ENCODE peak calls at places on chromosomes 2 and 18, in four cellular contexts. One of them, this sample, is unnamed.

GRCh38 chr2:45575881-45576280 is 35.2 kb downstream of the SRBD1 start:
- DNase-seq in WTC11: no peak
- DNase-seq in GM12878: no peak
- DNase-seq in K562: no peak
- DNase-seq in this sample: no peak

GRCh38 chr2:166419616-166419934 is 43.8 kb upstream of the SCN9A start:
- DNase-seq in WTC11: no peak
- DNase-seq in GM12878: no peak
- DNase-seq in K562: peak
- DNase-seq in this sample: peak

GRCh38 chr2:40435426-40436092 is 16.3 kb downstream of the SLC8A1 start:
- DNase-seq in WTC11: no peak
- DNase-seq in GM12878: no peak
- DNase-seq in K562: no peak
- DNase-seq in this sample: no peak

GRCh38 chr2:64462940-64463339 is 9.0 kb downstream of the LGALSL start:
- DNase-seq in WTC11: no peak
- DNase-seq in GM12878: no peak
- DNase-seq in K562: no peak
- DNase-seq in this sample: no peak

GRCh38 chr2:160362521-160362920 is 131.1 kb downstream of the RBMS1 start:
- DNase-seq in WTC11: no peak
- DNase-seq in GM12878: no peak
- DNase-seq in K562: no peak
- DNase-seq in this sample: no peak

GRCh38 chr2:45570671-45571334 is 40.3 kb downstream of the SRBD1 start:
- DNase-seq in WTC11: no peak
- DNase-seq in GM12878: no peak
- DNase-seq in K562: no peak
- DNase-seq in this sample: peak

GRCh38 chr2:239502430-239503221 is 101.8 kb upstream of the HDAC4 start:
- DNase-seq in WTC11: no peak
- DNase-seq in GM12878: no peak
- DNase-seq in K562: no peak
- DNase-seq in this sample: no peak

GRCh38 chr2:65796259-65796658 is 363.9 kb upstream of the SPRED2 start:
- DNase-seq in WTC11: no peak
- DNase-seq in GM12878: no peak
- DNase-seq in K562: no peak
- DNase-seq in this sample: no peak

GRCh38 chr2:67465623-67466022 is 68.5 kb downstream of the ETAA1 start:
- DNase-seq in WTC11: no peak
- DNase-seq in GM12878: no peak
- DNase-seq in K562: no peak
- DNase-seq in this sample: no peak

GRCh38 chr2:74281576-74281975 is 61.6 kb downstream of the SLC4A5 start:
- DNase-seq in WTC11: no peak
- DNase-seq in GM12878: no peak
- DNase-seq in K562: no peak
- DNase-seq in this sample: no peak

GRCh38 chr2:64562148-64562784 is 38.1 kb downstream of the AFTPH start:
- DNase-seq in WTC11: no peak
- DNase-seq in GM12878: no peak
- DNase-seq in K562: no peak
- DNase-seq in this sample: peak

GRCh38 chr2:120956486-120957156 is 221.0 kb downstream of the GLI2 start:
- DNase-seq in WTC11: peak
- DNase-seq in GM12878: no peak
- DNase-seq in K562: no peak
- DNase-seq in this sample: no peak

GRCh38 chr2:58449286-58450010 is 208.3 kb upstream of the FANCL start:
- DNase-seq in WTC11: no peak
- DNase-seq in GM12878: peak
- DNase-seq in K562: no peak
- DNase-seq in this sample: no peak

GRCh38 chr2:62197609-62198236 is 1.8 kb downstream of the B3GNT2 start:
- DNase-seq in WTC11: peak
- DNase-seq in GM12878: no peak
- DNase-seq in K562: peak
- DNase-seq in this sample: no peak

GRCh38 chr2:16662440-16662839 is 3.2 kb downstream of the CYRIA start:
- DNase-seq in WTC11: no peak
- DNase-seq in GM12878: no peak
- DNase-seq in K562: peak
- DNase-seq in this sample: no peak

DNA sequence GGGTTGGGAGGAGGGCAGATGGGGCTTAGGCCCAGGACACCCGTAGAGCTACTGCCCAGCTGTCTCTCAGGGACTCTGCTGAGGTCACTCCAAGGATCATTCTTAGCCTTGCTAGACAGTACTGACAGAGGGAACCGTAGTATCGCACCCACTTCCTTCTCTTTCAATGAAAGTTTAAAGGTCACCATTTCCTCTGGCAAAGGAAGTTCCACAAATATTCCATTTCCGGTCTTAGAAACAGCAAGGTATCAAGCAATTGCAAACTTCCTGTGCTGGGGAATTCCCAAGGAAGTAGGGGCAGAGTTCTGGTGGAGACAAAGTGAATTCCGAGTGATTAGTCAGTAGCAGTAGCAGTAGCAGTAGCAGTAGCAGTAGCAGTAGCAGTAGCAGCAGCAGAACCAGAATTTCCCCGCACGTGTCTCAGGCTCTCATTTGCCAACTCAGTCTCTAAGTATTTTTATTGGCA is 24.7 kb downstream of the IL1B start:
- DNase-seq in WTC11: no peak
- DNase-seq in GM12878: no peak
- DNase-seq in K562: no peak
- DNase-seq in this sample: peak
- TF ChIP-seq NR2C2 in WTC11: no peak
- TF ChIP-seq NR2C2 in GM12878: no peak
- TF ChIP-seq NR2C2 in K562: no peak
- TF ChIP-seq NR2C2 in this sample: no peak

GRCh38 chr18:10041180-10041579 is 127.4 kb downstream of the VAPA start:
- DNase-seq in WTC11: no peak
- DNase-seq in GM12878: no peak
- DNase-seq in K562: no peak
- DNase-seq in this sample: no peak
- TF ChIP-seq NR2C2 in WTC11: no peak
- TF ChIP-seq NR2C2 in GM12878: no peak
- TF ChIP-seq NR2C2 in K562: no peak
- TF ChIP-seq NR2C2 in this sample: no peak

GRCh38 chr2:235381261-235381912 is 112.5 kb upstream of the AGAP1 start:
- DNase-seq in WTC11: no peak
- DNase-seq in GM12878: no peak
- DNase-seq in K562: no peak
- DNase-seq in this sample: no peak

GRCh38 chr2:235383272-235383843 is 110.5 kb upstream of the AGAP1 start:
- DNase-seq in WTC11: no peak
- DNase-seq in GM12878: no peak
- DNase-seq in K562: no peak
- DNase-seq in this sample: no peak

GRCh38 chr2:235389626-235390025 is 104.2 kb upstream of the AGAP1 start:
- DNase-seq in WTC11: no peak
- DNase-seq in GM12878: no peak
- DNase-seq in K562: no peak
- DNase-seq in this sample: no peak

GRCh38 chr2:235382091-235383000 is 111.5 kb upstream of the AGAP1 start:
- DNase-seq in WTC11: no peak
- DNase-seq in GM12878: no peak
- DNase-seq in K562: no peak
- DNase-seq in this sample: no peak

GRCh38 chr2:235384624-235385023 is 109.2 kb upstream of the AGAP1 start:
- DNase-seq in WTC11: peak
- DNase-seq in GM12878: no peak
- DNase-seq in K562: no peak
- DNase-seq in this sample: no peak
- TF ChIP-seq NR2C2 in WTC11: no peak
- TF ChIP-seq NR2C2 in GM12878: no peak
- TF ChIP-seq NR2C2 in K562: no peak
- TF ChIP-seq NR2C2 in this sample: no peak

GRCh38 chr2:95006661-95007060 is 18.8 kb upstream of the MAL start:
- DNase-seq in WTC11: no peak
- DNase-seq in GM12878: no peak
- DNase-seq in K562: no peak
- DNase-seq in this sample: no peak
- TF ChIP-seq NR2C2 in WTC11: no peak
- TF ChIP-seq NR2C2 in GM12878: no peak
- TF ChIP-seq NR2C2 in K562: no peak
- TF ChIP-seq NR2C2 in this sample: no peak

DNA sequence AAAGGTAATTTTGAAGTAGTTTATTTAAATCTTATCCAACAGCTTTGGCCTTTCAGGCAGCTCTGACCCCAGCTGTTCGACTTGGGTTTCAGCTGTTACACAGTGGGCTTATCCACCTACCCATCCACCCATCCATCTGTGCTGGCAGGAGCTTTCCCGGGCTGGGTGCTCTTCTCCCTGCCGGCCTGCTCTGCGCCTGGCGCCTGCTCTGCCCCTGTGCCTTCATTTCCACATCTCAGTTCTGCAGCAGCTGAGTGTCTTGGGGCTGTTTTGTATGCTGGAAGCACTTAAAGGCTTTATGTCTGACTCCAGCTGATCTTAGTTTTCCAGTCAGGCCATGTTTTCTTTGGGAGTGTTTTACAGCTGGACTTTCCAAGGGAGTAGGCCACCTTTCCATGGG is 24.2 kb downstream of the LDLRAD4 start:
- DNase-seq in WTC11: no peak
- DNase-seq in GM12878: no peak
- DNase-seq in K562: no peak
- DNase-seq in this sample: no peak
- TF ChIP-seq NR2C2 in WTC11: no peak
- TF ChIP-seq NR2C2 in GM12878: no peak
- TF ChIP-seq NR2C2 in K562: no peak
- TF ChIP-seq NR2C2 in this sample: no peak

DNA sequence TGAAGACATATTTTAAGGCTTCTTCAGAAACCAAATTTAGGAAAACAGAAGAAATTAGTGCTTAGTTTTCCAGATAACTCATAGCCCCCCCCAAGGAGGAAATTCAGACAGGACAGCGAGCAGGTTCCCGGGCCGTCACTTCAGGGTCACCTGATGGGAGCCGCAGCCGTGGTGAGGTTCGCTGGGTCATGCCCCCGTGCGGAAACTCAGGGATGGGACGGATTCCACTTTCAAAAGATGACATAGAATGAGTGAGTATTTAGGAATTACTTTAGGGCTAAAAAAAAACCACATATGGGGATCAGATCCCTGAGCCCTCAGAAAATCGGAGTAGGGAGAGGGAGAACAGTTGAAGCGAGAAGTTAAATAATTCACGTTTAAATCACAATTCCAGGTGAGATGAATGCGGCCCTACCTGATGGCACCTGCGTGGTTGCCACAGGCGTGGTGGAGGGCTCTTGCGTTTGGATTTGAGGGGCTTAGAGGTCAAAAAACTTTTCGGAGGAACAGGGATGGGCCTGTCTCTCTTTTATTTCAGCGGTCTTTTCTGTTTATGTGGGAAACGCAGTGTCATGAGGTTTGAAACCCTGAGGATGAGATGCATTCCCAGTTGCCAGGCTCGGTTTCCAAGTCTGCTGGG is 114.4 kb downstream of the NFATC1 start:
- DNase-seq in WTC11: no peak
- DNase-seq in GM12878: no peak
- DNase-seq in K562: no peak
- DNase-seq in this sample: no peak
- TF ChIP-seq NR2C2 in WTC11: no peak
- TF ChIP-seq NR2C2 in GM12878: no peak
- TF ChIP-seq NR2C2 in K562: no peak
- TF ChIP-seq NR2C2 in this sample: no peak

GRCh38 chr2:199339826-199340605 is 117.7 kb downstream of the SATB2 start:
- DNase-seq in WTC11: no peak
- DNase-seq in GM12878: no peak
- DNase-seq in K562: no peak
- DNase-seq in this sample: no peak

GRCh38 chr2:199335502-199335901 is 122.2 kb downstream of the SATB2 start:
- DNase-seq in WTC11: no peak
- DNase-seq in GM12878: no peak
- DNase-seq in K562: peak
- DNase-seq in this sample: no peak

GRCh38 chr2:199336546-199336945 is 121.2 kb downstream of the SATB2 start:
- DNase-seq in WTC11: no peak
- DNase-seq in GM12878: no peak
- DNase-seq in K562: no peak
- DNase-seq in this sample: no peak
- TF ChIP-seq NR2C2 in WTC11: no peak
- TF ChIP-seq NR2C2 in GM12878: no peak
- TF ChIP-seq NR2C2 in K562: no peak
- TF ChIP-seq NR2C2 in this sample: no peak

GRCh38 chr2:19736191-19736831 is 165.5 kb downstream of the TTC32 start:
- DNase-seq in WTC11: no peak
- DNase-seq in GM12878: no peak
- DNase-seq in K562: no peak
- DNase-seq in this sample: no peak

GRCh38 chr2:19733951-19734425 is 167.8 kb downstream of the TTC32 start:
- DNase-seq in WTC11: no peak
- DNase-seq in GM12878: no peak
- DNase-seq in K562: no peak
- DNase-seq in this sample: no peak

GRCh38 chr2:19739256-19739655 is 162.5 kb downstream of the TTC32 start:
- DNase-seq in WTC11: no peak
- DNase-seq in GM12878: no peak
- DNase-seq in K562: no peak
- DNase-seq in this sample: no peak

GRCh38 chr2:19743641-19744040 is 158.1 kb downstream of the TTC32 start:
- DNase-seq in WTC11: no peak
- DNase-seq in GM12878: no peak
- DNase-seq in K562: no peak
- DNase-seq in this sample: no peak

GRCh38 chr2:19738707-19739106 is 163.1 kb downstream of the TTC32 start:
- DNase-seq in WTC11: no peak
- DNase-seq in GM12878: no peak
- DNase-seq in K562: no peak
- DNase-seq in this sample: no peak
- TF ChIP-seq NR2C2 in WTC11: no peak
- TF ChIP-seq NR2C2 in GM12878: no peak
- TF ChIP-seq NR2C2 in K562: no peak
- TF ChIP-seq NR2C2 in this sample: no peak

GRCh38 chr2:69902213-69902922 is 8.6 kb downstream of the SNRNP27 start:
- DNase-seq in WTC11: no peak
- DNase-seq in GM12878: peak
- DNase-seq in K562: no peak
- DNase-seq in this sample: no peak
- TF ChIP-seq NR2C2 in WTC11: no peak
- TF ChIP-seq NR2C2 in GM12878: no peak
- TF ChIP-seq NR2C2 in K562: no peak
- TF ChIP-seq NR2C2 in this sample: no peak